ENCODE peak calls at places on chromosomes 12 and 14, in eight cellular contexts. One of them, this sample, is unnamed.
A peak's percentile ranks its signal among the peaks of the same experiment; 100 is the strongest.

GRCh38 chr14:90419200-90419599 is 22.4 kb downstream of the CALM1 start:
- DNase-seq in uterus: peak; percentile 92
- DNase-seq in transverse colon: peak; percentile 60
- DNase-seq in heart left ventricle: peak; percentile 86
- DNase-seq in endothelial cell of umbilical vein: peak; percentile 100
- DNase-seq in testis: peak; percentile 74
- DNase-seq in upper lobe of left lung: peak; percentile 43
- DNase-seq in stomach: peak; percentile 74
- DNase-seq in this sample: peak; percentile 40

GRCh38 chr12:8057839-8058238 is 8.3 kb downstream of the C3AR1 start:
- DNase-seq in uterus: no peak
- DNase-seq in transverse colon: no peak
- DNase-seq in heart left ventricle: no peak
- DNase-seq in endothelial cell of umbilical vein: no peak
- DNase-seq in testis: no peak
- DNase-seq in upper lobe of left lung: no peak
- DNase-seq in stomach: no peak
- DNase-seq in this sample: no peak

GRCh38 chr12:27331299-27331926 is 1.2 kb upstream of the BMAL2 start:
- DNase-seq in uterus: peak; percentile 18
- DNase-seq in transverse colon: no peak
- DNase-seq in heart left ventricle: no peak
- DNase-seq in endothelial cell of umbilical vein: peak; percentile 93
- DNase-seq in testis: no peak
- DNase-seq in upper lobe of left lung: peak; percentile 20
- DNase-seq in stomach: no peak
- DNase-seq in this sample: no peak

GRCh38 chr12:96635844-96636243 is 146.5 kb downstream of the CFAP54 start:
- DNase-seq in uterus: no peak
- DNase-seq in transverse colon: no peak
- DNase-seq in heart left ventricle: no peak
- DNase-seq in endothelial cell of umbilical vein: no peak
- DNase-seq in testis: no peak
- DNase-seq in upper lobe of left lung: no peak
- DNase-seq in stomach: no peak
- DNase-seq in this sample: no peak

GRCh38 chr12:79454338-79454777 is 236.4 kb downstream of the PAWR start:
- DNase-seq in uterus: peak; percentile 68
- DNase-seq in transverse colon: no peak
- DNase-seq in heart left ventricle: no peak
- DNase-seq in endothelial cell of umbilical vein: peak; percentile 93
- DNase-seq in testis: no peak
- DNase-seq in upper lobe of left lung: no peak
- DNase-seq in stomach: no peak
- DNase-seq in this sample: no peak

GRCh38 chr14:92670967-92671366 is 77.5 kb downstream of the LGMN start:
- DNase-seq in uterus: no peak
- DNase-seq in transverse colon: no peak
- DNase-seq in heart left ventricle: no peak
- DNase-seq in endothelial cell of umbilical vein: no peak
- DNase-seq in testis: no peak
- DNase-seq in upper lobe of left lung: no peak
- DNase-seq in stomach: no peak
- DNase-seq in this sample: no peak

GRCh38 chr14:70780396-70781075 is 28.8 kb downstream of the MAP3K9 start:
- DNase-seq in uterus: no peak
- DNase-seq in transverse colon: peak; percentile 27
- DNase-seq in heart left ventricle: peak; percentile 28
- DNase-seq in endothelial cell of umbilical vein: no peak
- DNase-seq in testis: peak; percentile 21
- DNase-seq in upper lobe of left lung: peak; percentile 52
- DNase-seq in stomach: peak; percentile 53
- DNase-seq in this sample: no peak

GRCh38 chr12:78009031-78009430 is 178.3 kb downstream of the NAV3 start:
- DNase-seq in uterus: no peak
- DNase-seq in transverse colon: no peak
- DNase-seq in heart left ventricle: no peak
- DNase-seq in endothelial cell of umbilical vein: no peak
- DNase-seq in testis: no peak
- DNase-seq in upper lobe of left lung: no peak
- DNase-seq in stomach: no peak
- DNase-seq in this sample: no peak

GRCh38 chr14:23562822-23563472 is 4.6 kb downstream of the AP1G2 start:
- DNase-seq in uterus: no peak
- DNase-seq in transverse colon: peak; percentile 41
- DNase-seq in heart left ventricle: no peak
- DNase-seq in endothelial cell of umbilical vein: peak; percentile 47
- DNase-seq in testis: peak; percentile 58
- DNase-seq in upper lobe of left lung: peak; percentile 50
- DNase-seq in stomach: peak; percentile 58
- DNase-seq in this sample: no peak

GRCh38 chr12:10715491-10715890 is 7.6 kb downstream of the YBX3 start:
- DNase-seq in uterus: no peak
- DNase-seq in transverse colon: no peak
- DNase-seq in heart left ventricle: no peak
- DNase-seq in endothelial cell of umbilical vein: no peak
- DNase-seq in testis: no peak
- DNase-seq in upper lobe of left lung: no peak
- DNase-seq in stomach: no peak
- DNase-seq in this sample: no peak

GRCh38 chr12:42504049-42504448 is 85.5 kb downstream of the PRICKLE1 start:
- DNase-seq in uterus: peak; percentile 19
- DNase-seq in transverse colon: no peak
- DNase-seq in heart left ventricle: peak; percentile 23
- DNase-seq in endothelial cell of umbilical vein: peak; percentile 29
- DNase-seq in testis: peak; percentile 18
- DNase-seq in upper lobe of left lung: no peak
- DNase-seq in stomach: no peak
- DNase-seq in this sample: no peak

GRCh38 chr12:24015771-24016170 is 66.3 kb upstream of the SOX5 start:
- DNase-seq in uterus: no peak
- DNase-seq in transverse colon: no peak
- DNase-seq in heart left ventricle: no peak
- DNase-seq in endothelial cell of umbilical vein: no peak
- DNase-seq in testis: no peak
- DNase-seq in upper lobe of left lung: no peak
- DNase-seq in stomach: no peak
- DNase-seq in this sample: no peak

GRCh38 chr14:45089813-45090212 is 5.9 kb downstream of the PRPF39 start:
- DNase-seq in uterus: no peak
- DNase-seq in transverse colon: no peak
- DNase-seq in heart left ventricle: no peak
- DNase-seq in endothelial cell of umbilical vein: no peak
- DNase-seq in testis: no peak
- DNase-seq in upper lobe of left lung: no peak
- DNase-seq in stomach: no peak
- DNase-seq in this sample: no peak

GRCh38 chr12:93573552-93574223 is 1.2 kb downstream of the SOCS2 start:
- DNase-seq in uterus: peak; percentile 62
- DNase-seq in transverse colon: peak; percentile 26
- DNase-seq in heart left ventricle: peak; percentile 41
- DNase-seq in endothelial cell of umbilical vein: no peak
- DNase-seq in testis: peak; percentile 32
- DNase-seq in upper lobe of left lung: no peak
- DNase-seq in stomach: no peak
- DNase-seq in this sample: no peak

GRCh38 chr14:63663428-63664142 is 21.9 kb upstream of the WDR89 start:
- DNase-seq in uterus: no peak
- DNase-seq in transverse colon: no peak
- DNase-seq in heart left ventricle: no peak
- DNase-seq in endothelial cell of umbilical vein: no peak
- DNase-seq in testis: no peak
- DNase-seq in upper lobe of left lung: no peak
- DNase-seq in stomach: no peak
- DNase-seq in this sample: no peak
- TF ChIP-seq POLR2A in uterus: no peak
- TF ChIP-seq POLR2A in transverse colon: no peak
- TF ChIP-seq POLR2A in heart left ventricle: no peak
- TF ChIP-seq POLR2A in endothelial cell of umbilical vein: no peak
- TF ChIP-seq POLR2A in testis: no peak
- TF ChIP-seq POLR2A in upper lobe of left lung: no peak
- TF ChIP-seq POLR2A in stomach: no peak
- TF ChIP-seq POLR2A in this sample: no peak

DNA sequence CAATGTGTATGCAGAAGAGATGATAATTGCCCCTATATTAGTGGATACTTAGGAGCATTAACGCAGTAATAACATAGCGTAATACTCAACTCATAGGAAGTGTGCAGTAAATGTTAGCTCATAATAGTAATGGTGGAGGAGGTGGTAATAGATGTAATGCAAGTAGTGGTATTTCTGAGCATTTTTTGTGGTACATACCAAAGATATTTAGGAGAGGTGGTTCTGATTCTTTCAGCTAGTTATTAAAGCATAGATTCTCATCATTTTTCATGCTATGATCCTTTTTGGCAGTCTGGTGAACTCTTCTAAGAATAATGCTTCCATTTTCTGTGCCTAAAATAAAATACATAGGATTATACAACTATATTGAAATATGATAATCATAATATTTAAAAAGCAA is 233.2 kb downstream of the PTPRO start:
- DNase-seq in uterus: no peak
- DNase-seq in transverse colon: no peak
- DNase-seq in heart left ventricle: no peak
- DNase-seq in endothelial cell of umbilical vein: no peak
- DNase-seq in testis: no peak
- DNase-seq in upper lobe of left lung: no peak
- DNase-seq in stomach: no peak
- DNase-seq in this sample: no peak
- H3K36me3 ChIP-seq in uterus: no peaks in the 10 kb centered on the region
- H3K36me3 ChIP-seq in transverse colon: no peaks in the 10 kb centered on the region
- H3K36me3 ChIP-seq in heart left ventricle: no peaks in the 10 kb centered on the region
- H3K36me3 ChIP-seq in endothelial cell of umbilical vein: no peaks in the 10 kb centered on the region
- H3K36me3 ChIP-seq in testis: no peaks in the 10 kb centered on the region
- H3K36me3 ChIP-seq in upper lobe of left lung: no peaks in the 10 kb centered on the region
- H3K36me3 ChIP-seq in stomach: no peaks in the 10 kb centered on the region
- H3K36me3 ChIP-seq in this sample: no peaks in the 10 kb centered on the region

GRCh38 chr12:19000836-19001235 is 128.7 kb upstream of the PLEKHA5 start:
- DNase-seq in uterus: no peak
- DNase-seq in transverse colon: no peak
- DNase-seq in heart left ventricle: no peak
- DNase-seq in endothelial cell of umbilical vein: no peak
- DNase-seq in testis: no peak
- DNase-seq in upper lobe of left lung: no peak
- DNase-seq in stomach: no peak
- DNase-seq in this sample: no peak

GRCh38 chr12:19003987-19004619 is 125.4 kb upstream of the PLEKHA5 start:
- DNase-seq in uterus: no peak
- DNase-seq in transverse colon: no peak
- DNase-seq in heart left ventricle: no peak
- DNase-seq in endothelial cell of umbilical vein: no peak
- DNase-seq in testis: no peak
- DNase-seq in upper lobe of left lung: no peak
- DNase-seq in stomach: no peak
- DNase-seq in this sample: no peak

GRCh38 chr12:19005257-19005801 is 124.2 kb upstream of the PLEKHA5 start:
- DNase-seq in uterus: no peak
- DNase-seq in transverse colon: no peak
- DNase-seq in heart left ventricle: no peak
- DNase-seq in endothelial cell of umbilical vein: no peak
- DNase-seq in testis: no peak
- DNase-seq in upper lobe of left lung: no peak
- DNase-seq in stomach: no peak
- DNase-seq in this sample: no peak

GRCh38 chr12:19002192-19002591 is 127.3 kb upstream of the PLEKHA5 start:
- DNase-seq in uterus: no peak
- DNase-seq in transverse colon: no peak
- DNase-seq in heart left ventricle: no peak
- DNase-seq in endothelial cell of umbilical vein: no peak
- DNase-seq in testis: no peak
- DNase-seq in upper lobe of left lung: no peak
- DNase-seq in stomach: no peak
- DNase-seq in this sample: no peak

DNA sequence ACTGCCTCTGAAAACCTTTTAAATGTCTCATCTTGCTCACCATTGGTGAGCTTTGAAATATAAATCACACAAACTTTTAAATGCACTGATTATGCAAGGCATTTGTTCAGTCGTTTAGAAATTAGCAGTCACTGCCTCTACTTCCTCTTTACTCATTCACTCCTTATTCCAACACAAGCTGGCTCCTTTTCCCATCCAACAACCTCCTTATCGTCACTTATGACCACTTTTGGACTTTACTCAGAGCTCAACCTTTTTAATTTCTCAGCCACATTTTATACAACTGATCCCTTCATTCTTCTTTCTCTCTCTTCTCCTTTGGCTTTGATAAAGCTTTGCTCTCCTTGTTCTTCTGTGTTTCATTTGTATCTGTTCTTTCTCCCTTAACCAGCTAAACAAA is 126.4 kb upstream of the PLEKHA5 start:
- DNase-seq in uterus: no peak
- DNase-seq in transverse colon: no peak
- DNase-seq in heart left ventricle: no peak
- DNase-seq in endothelial cell of umbilical vein: no peak
- DNase-seq in testis: no peak
- DNase-seq in upper lobe of left lung: no peak
- DNase-seq in stomach: no peak
- DNase-seq in this sample: no peak
- H3K4me1 ChIP-seq in uterus: no peaks in the 10 kb centered on the region
- H3K4me1 ChIP-seq in transverse colon: no peaks in the 10 kb centered on the region
- H3K4me1 ChIP-seq in heart left ventricle: no peaks in the 10 kb centered on the region
- H3K4me1 ChIP-seq in endothelial cell of umbilical vein: peaks cover 12% of the 10 kb centered on the region
- H3K4me1 ChIP-seq in testis: no peaks in the 10 kb centered on the region
- H3K4me1 ChIP-seq in upper lobe of left lung: no peaks in the 10 kb centered on the region
- H3K4me1 ChIP-seq in stomach: peaks cover 18% of the 10 kb centered on the region
- H3K4me1 ChIP-seq in this sample: no peaks in the 10 kb centered on the region

DNA sequence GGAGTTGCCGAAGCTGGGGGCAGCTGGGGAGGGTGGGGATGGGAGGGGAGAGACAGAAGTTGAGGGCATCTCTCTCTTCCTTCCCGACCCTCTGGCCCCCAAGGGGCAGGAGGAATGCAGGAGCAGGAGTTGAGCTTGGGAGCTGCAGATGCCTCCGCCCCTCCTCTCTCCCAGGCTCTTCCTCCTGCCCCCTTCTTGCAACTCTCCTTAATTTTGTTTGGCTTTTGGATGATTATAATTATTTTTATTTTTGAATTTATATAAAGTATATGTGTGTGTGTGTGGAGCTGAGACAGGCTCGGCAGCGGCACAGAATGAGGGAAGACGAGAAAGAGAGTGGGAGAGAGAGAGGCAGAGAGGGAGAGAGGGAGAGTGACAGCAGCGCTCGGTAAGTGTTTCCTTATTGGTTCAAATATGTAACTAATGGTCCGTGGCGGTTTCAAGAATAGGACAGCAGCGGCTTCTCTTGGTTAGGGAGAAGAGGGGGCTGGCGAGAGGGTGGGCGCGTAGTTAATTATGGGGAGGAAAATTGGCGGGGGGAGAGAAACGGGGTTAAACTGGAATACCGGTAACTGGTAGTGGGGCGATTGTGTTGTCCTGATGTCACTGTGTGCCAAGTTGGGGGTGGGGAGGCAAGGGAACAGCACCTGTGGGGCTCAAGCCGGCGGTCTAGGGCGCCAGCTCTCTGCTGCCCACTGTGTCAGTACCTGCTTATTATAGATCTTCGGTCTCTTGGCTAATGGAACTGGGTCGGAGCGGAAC is 8.4 kb downstream of the HOXC8 start:
- DNase-seq in uterus: no peak
- DNase-seq in transverse colon: no peak
- DNase-seq in heart left ventricle: no peak
- DNase-seq in endothelial cell of umbilical vein: no peak
- DNase-seq in testis: no peak
- DNase-seq in upper lobe of left lung: no peak
- DNase-seq in stomach: no peak
- DNase-seq in this sample: no peak
- TF ChIP-seq POLR2A in uterus: no peak
- TF ChIP-seq POLR2A in transverse colon: no peak
- TF ChIP-seq POLR2A in heart left ventricle: no peak
- TF ChIP-seq POLR2A in endothelial cell of umbilical vein: no peak
- TF ChIP-seq POLR2A in testis: no peak
- TF ChIP-seq POLR2A in upper lobe of left lung: no peak
- TF ChIP-seq POLR2A in stomach: no peak
- TF ChIP-seq POLR2A in this sample: no peak